ENCODE peak calls at places on chromosome 3, in ten cellular contexts. A, B, P, M, L, V, U, R, D and C are unnamed samples.
A peak's percentile ranks its signal among the peaks of the same experiment; 100 is the strongest.

GRCh38 chr3:12886106-12886679 is 44.8 kb upstream of the RPL32 start:
- DNase-seq in A (no peak), R (no peak), U (peak; percentile 37), L (no peak), M (no peak), P (no peak), B (no peak), D (no peak), V (no peak), C (no peak)

GRCh38 chr3:141863497-141863896 is 12.9 kb upstream of the ATP1B3 start:
- DNase-seq in P (no peak), M (no peak), B (no peak), A (no peak), R (no peak), U (no peak), V (no peak), L (no peak), D (no peak), C (no peak)

GRCh38 chr3:111246967-111247760 is 175.5 kb downstream of the NECTIN3 start:
- DNase-seq in M (peak; percentile 86), U (no peak), B (no peak), D (no peak), L (no peak), R (no peak), A (no peak), P (no peak), V (no peak), C (peak; percentile 75)

GRCh38 chr3:160735801-160736200 is 20.2 kb upstream of the PPM1L start:
- DNase-seq in B (no peak), P (no peak), U (no peak), R (no peak), M (no peak), A (no peak), L (no peak), D (no peak), V (no peak), C (no peak)

GRCh38 chr3:174125267-174125844 is 727.8 kb downstream of the NLGN1 start:
- DNase-seq in B (no peak), U (peak; percentile 63), D (no peak), L (peak; percentile 32), A (no peak), P (no peak), R (no peak), M (peak; percentile 36), V (no peak), C (no peak)

GRCh38 chr3:94307588-94307987 is 244.7 kb downstream of the NSUN3 start:
- DNase-seq in R (no peak), B (no peak), V (no peak), U (no peak), M (no peak), D (no peak), P (no peak), A (no peak), L (no peak), C (peak; percentile 29)

GRCh38 chr3:40574661-40575060 is 49.9 kb downstream of the ZNF621 start:
- DNase-seq in D (no peak), V (no peak), R (no peak), M (peak; percentile 68), L (no peak), B (no peak), A (no peak), P (no peak), U (no peak), C (no peak)

GRCh38 chr3:51684971-51685751 is 14.1 kb downstream of the TEX264 start:
- DNase-seq in V (no peak), R (no peak), L (no peak), A (no peak), P (no peak), M (no peak), B (no peak), U (no peak), D (no peak), C (no peak)

GRCh38 chr3:190340071-190340470 is 17.8 kb upstream of the CLDN1 start:
- DNase-seq in L (no peak), B (no peak), M (peak; percentile 33), V (no peak), U (no peak), A (no peak), D (no peak), R (no peak), P (no peak), C (no peak)

GRCh38 chr3:55935241-55935640 is 448.1 kb upstream of the WNT5A start:
- DNase-seq in L (no peak), D (no peak), R (no peak), M (no peak), V (no peak), A (no peak), U (no peak), P (no peak), B (no peak), C (no peak)

GRCh38 chr3:123841476-123842238 is 42.5 kb downstream of the MYLK start:
- DNase-seq in P (no peak), V (no peak), B (no peak), M (peak; percentile 86), L (no peak), A (no peak), R (no peak), U (no peak), D (no peak), C (no peak)

GRCh38 chr3:69542265-69543079 is 156.6 kb upstream of the FRMD4B start:
- DNase-seq in B (no peak), L (peak; percentile 81), U (no peak), D (no peak), P (no peak), V (peak; percentile 63), R (peak; percentile 48), M (peak; percentile 2), A (no peak), C (no peak)
- H3K27ac ChIP-seq in B (no peak overlapping the region), L (no peak overlapping the region), U (no peak overlapping the region), D (peak overlapping the region; percentile 88), P (no peak overlapping the region), V (peak overlapping the region; percentile 82), R (peak overlapping the region; percentile 80), M (no peak overlapping the region), A (no peak overlapping the region), C (peak overlapping the region; percentile 97)

DNA sequence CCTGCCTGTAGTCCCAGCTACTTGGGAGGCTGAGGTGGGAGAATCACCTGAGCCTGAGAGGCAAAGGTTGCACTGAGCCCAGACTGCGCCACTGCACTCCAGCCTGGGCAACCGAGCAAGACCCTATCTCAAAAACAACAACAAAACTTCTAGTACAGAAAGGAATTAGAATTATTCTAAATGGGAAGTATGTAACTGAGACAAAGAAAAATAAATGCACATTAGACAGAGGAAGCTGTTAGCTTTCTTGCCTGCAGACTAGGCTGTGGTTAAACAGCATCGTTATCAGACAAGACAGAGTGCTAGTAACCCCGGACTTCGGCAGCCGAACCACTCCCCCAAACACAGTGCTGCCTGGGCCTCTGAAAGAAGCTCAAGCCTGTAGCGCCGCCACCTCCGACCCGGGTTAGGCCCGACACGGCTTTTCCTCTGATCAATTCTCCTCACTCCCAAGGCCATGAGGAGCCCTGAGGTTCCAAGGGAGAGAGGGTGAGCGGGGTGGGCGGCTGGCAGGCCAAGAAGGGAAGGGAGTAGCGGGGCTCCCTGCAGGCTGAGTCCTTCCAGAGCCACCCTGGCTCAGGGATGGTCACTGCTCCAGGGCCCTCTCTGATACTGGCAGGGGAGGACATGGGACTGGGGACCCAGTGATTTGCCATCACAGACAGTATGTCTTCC is 44.8 kb upstream of the MUC4 start:
- DNase-seq in L (no peak), A (no peak), R (no peak), P (no peak), U (peak; percentile 19), B (no peak), V (no peak), D (no peak), M (no peak), C (no peak)
- H3K27ac ChIP-seq in L (no peak overlapping the region), A (no peak overlapping the region), R (no peak overlapping the region), P (no peak overlapping the region), U (no peak overlapping the region), B (no peak overlapping the region), V (no peak overlapping the region), D (no peak overlapping the region), M (no peak overlapping the region), C (no peak overlapping the region)

GRCh38 chr3:155231792-155232191 is 61.7 kb downstream of the STRIT1 start:
- DNase-seq in A (no peak), B (no peak), R (no peak), D (no peak), P (no peak), U (no peak), V (no peak), M (no peak), L (no peak), C (no peak)

GRCh38 chr3:155236473-155236872 is 57.0 kb downstream of the STRIT1 start:
- DNase-seq in P (no peak), D (no peak), V (no peak), B (no peak), U (no peak), A (no peak), M (no peak), L (no peak), R (no peak), C (no peak)

GRCh38 chr3:155230382-155230781 is 63.1 kb downstream of the STRIT1 start:
- DNase-seq in M (peak; percentile 27), B (no peak), L (no peak), R (no peak), D (no peak), U (no peak), P (no peak), A (no peak), V (no peak), C (no peak)

GRCh38 chr3:155232605-155233004 is 60.9 kb downstream of the STRIT1 start:
- DNase-seq in R (no peak), B (peak; percentile 18), M (peak; percentile 86), P (peak; percentile 82), V (no peak), U (peak; percentile 5), A (peak; percentile 19), D (no peak), L (no peak), C (peak; percentile 64)

DNA sequence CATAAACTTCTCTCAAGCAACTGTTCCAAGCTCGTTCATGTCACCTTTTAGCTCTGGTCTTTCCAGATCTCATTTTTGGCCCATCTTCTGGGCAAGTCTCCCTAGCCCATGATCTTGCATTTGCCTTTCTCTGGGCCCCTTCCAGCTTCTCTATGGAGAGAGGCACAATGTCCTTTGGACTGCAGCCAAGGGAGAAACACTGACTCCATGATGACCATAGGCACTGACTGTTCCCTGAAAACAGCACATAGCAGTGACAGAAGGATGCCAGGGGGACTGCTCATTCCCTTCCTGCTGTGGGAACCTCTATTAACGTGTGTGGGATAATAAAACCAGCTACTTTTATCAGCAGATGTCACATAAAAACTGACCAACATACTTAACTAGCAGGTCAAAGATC is 60.3 kb downstream of the STRIT1 start:
- DNase-seq in R (no peak), V (no peak), B (peak; percentile 36), P (peak; percentile 79), L (no peak), U (peak; percentile 11), A (peak; percentile 8), M (peak; percentile 70), D (no peak), C (peak; percentile 12)
- H3K27ac ChIP-seq in R (no peak overlapping the region), V (no peak overlapping the region), B (peak overlapping the region; percentile 50), P (peak overlapping the region; percentile 57), L (no peak overlapping the region), U (no peak overlapping the region), A (peak overlapping the region; percentile 58), M (peak overlapping the region; percentile 9), D (no peak overlapping the region), C (peak overlapping the region; percentile 67)

DNA sequence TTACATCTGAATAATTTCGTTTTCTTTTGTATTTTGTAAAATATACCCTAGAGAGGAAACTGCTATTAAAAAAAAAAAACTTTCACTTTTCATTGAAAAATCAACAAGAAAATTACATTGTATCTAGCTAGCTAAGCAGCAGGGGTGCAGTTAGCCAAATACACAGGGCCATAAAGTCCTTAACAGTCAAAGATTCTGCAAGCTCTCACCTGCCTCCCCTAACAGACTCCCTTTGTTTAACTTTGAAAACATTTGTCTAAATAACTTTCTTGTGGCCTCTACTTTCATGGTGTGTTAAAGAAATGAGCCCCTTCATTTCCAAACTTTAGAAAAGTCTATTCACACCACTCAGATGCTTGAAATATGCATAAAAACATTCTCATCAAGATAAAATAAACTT is 23.3 kb downstream of the CBLB start:
- DNase-seq in B (no peak), R (no peak), V (no peak), L (no peak), A (no peak), D (no peak), U (no peak), M (no peak), P (no peak), C (no peak)
- H3K27ac ChIP-seq in B (no peak overlapping the region), R (no peak overlapping the region), V (no peak overlapping the region), L (no peak overlapping the region), A (no peak overlapping the region), D (no peak overlapping the region), U (no peak overlapping the region), M (no peak overlapping the region), P (no peak overlapping the region), C (no peak overlapping the region)